ENCODE peak calls at places on chromosomes 1 and 21, in six cellular contexts. W, T, L, R, V and Z are unnamed samples.

GRCh38 chr1:30764939-30765582 is 7.5 kb upstream of the LAPTM5 start:
- DNase-seq in L (no peak), R (no peak), W (no peak), T (no peak), V (no peak), Z (no peak)

GRCh38 chr1:14113841-14114567 is 414.0 kb downstream of the PRDM2 start:
- DNase-seq in V (peak; percentile 35), R (no peak), T (no peak), W (no peak), L (peak; percentile 49), Z (peak; percentile 75)

GRCh38 chr1:106831511-106831910 is 225.0 kb upstream of the PRMT6 start:
- DNase-seq in W (no peak), L (no peak), T (no peak), R (no peak), V (no peak), Z (no peak)

GRCh38 chr1:192516776-192517297 is 58.7 kb upstream of the RGS1 start:
- DNase-seq in W (peak; percentile 21), R (peak; percentile 34), T (peak; percentile 60), L (no peak), V (peak; percentile 30), Z (no peak)

GRCh38 chr1:30253807-30254440 is 469.5 kb downstream of the MATN1 start:
- DNase-seq in W (no peak), R (no peak), T (no peak), V (no peak), L (no peak), Z (no peak)

GRCh38 chr21:37338671-37339526 is 27.7 kb upstream of the DYRK1A start:
- DNase-seq in T (no peak), L (peak; percentile 48), V (peak; percentile 23), R (no peak), W (no peak), Z (no peak)

GRCh38 chr1:220818421-220819173 is 31.9 kb downstream of the MTARC1 start:
- DNase-seq in T (no peak), L (no peak), V (peak; percentile 37), W (no peak), R (no peak), Z (no peak)

GRCh38 chr21:27134513-27134912 is 167.6 kb upstream of the ADAMTS5 start:
- DNase-seq in L (no peak), R (no peak), V (no peak), T (no peak), W (no peak), Z (no peak)

GRCh38 chr1:188782220-188782841 is 1695.3 kb downstream of the BRINP3 start:
- DNase-seq in V (no peak), L (no peak), R (no peak), W (no peak), T (no peak), Z (no peak)

GRCh38 chr1:209335090-209335692 is 248.3 kb upstream of the CAMK1G start:
- DNase-seq in V (no peak), R (no peak), W (no peak), L (no peak), T (no peak), Z (no peak)

GRCh38 chr1:39230261-39231190 is 26.0 kb downstream of the MACF1 start:
- DNase-seq in W (no peak), R (peak; percentile 34), T (no peak), V (no peak), L (no peak), Z (no peak)

GRCh38 chr1:91278754-91279153 is 125.9 kb downstream of the HFM1 start:
- DNase-seq in R (no peak), V (no peak), L (no peak), T (no peak), W (no peak), Z (no peak)

GRCh38 chr21:42677339-42678117 is 24.1 kb downstream of the PDE9A start:
- DNase-seq in V (no peak), W (no peak), L (no peak), T (no peak), R (no peak), Z (no peak)

GRCh38 chr1:61450454-61451213 is 274.3 kb downstream of the TM2D1 start:
- DNase-seq in R (no peak), V (peak; percentile 70), W (no peak), T (no peak), L (peak; percentile 52), Z (no peak)

GRCh38 chr1:78004719-78005346 is at the start of gene DNAJB4:
- DNase-seq in V (peak; percentile 89), R (peak; percentile 40), L (peak; percentile 74), W (peak; percentile 41), T (peak; percentile 65), Z (peak; percentile 92)